ENCODE peak calls at places on chromosomes 12 and 14, in eight cellular contexts. E is CD4-positive, alpha-beta T cell; W is progenitor cell of endocrine pancreas; L is neural crest cell; K is astrocyte of the spinal cord; Z is fibroblast of lung; S is foreskin fibroblast; X is thyroid gland. H is an unnamed sample.

GRCh38 chr12:9509464-9510166 is 98.1 kb downstream of the KLRB1 start:
- DNase-seq in E (no peak), W (no peak), L (no peak), K (peak), Z (peak), S (no peak), X (no peak), H (no peak)

GRCh38 chr12:115710104-115710564 is 567.4 kb downstream of the MED13L start:
- DNase-seq in E (no peak), W (no peak), L (no peak), K (peak), Z (peak), S (peak), X (peak), H (no peak)

GRCh38 chr12:124556896-124557501 is 10.4 kb downstream of the NCOR2 start:
- DNase-seq in E (no peak), W (no peak), L (no peak), K (no peak), Z (peak), S (no peak), X (peak), H (no peak)

GRCh38 chr12:131402781-131403396 is 308.0 kb upstream of the SFSWAP start:
- DNase-seq in E (no peak), W (no peak), L (no peak), K (no peak), Z (no peak), S (no peak), X (no peak), H (no peak)

GRCh38 chr14:53692451-53693330 is 263.9 kb downstream of the BMP4 start:
- DNase-seq in E (no peak), W (no peak), L (no peak), K (no peak), Z (peak), S (no peak), X (no peak), H (no peak)

GRCh38 chr14:104972301-104973211 is 5.6 kb downstream of the AHNAK2 start:
- DNase-seq in E (no peak), W (no peak), L (no peak), K (peak), Z (peak), S (no peak), X (peak), H (peak)

GRCh38 chr12:42282301-42282700 is 43.6 kb downstream of the ZCRB1 start:
- DNase-seq in E (no peak), W (no peak), L (no peak), K (no peak), Z (no peak), S (no peak), X (no peak), H (no peak)

GRCh38 chr12:89261982-89262381 is 90.3 kb downstream of the DUSP6 start:
- DNase-seq in E (no peak), W (no peak), L (no peak), K (no peak), Z (peak), S (no peak), X (no peak), H (no peak)

GRCh38 chr14:102500190-102500661 is 9.3 kb downstream of the ANKRD9 start:
- DNase-seq in E (no peak), W (no peak), L (no peak), K (peak), Z (peak), S (peak), X (peak), H (peak)

GRCh38 chr14:104689620-104690265 is 325 bp downstream of the INF2 start:
- DNase-seq in E (no peak), W (no peak), L (no peak), K (no peak), Z (peak), S (no peak), X (no peak), H (no peak)

GRCh38 chr14:52048641-52049204 is 20.1 kb downstream of the NID2 start:
- DNase-seq in E (no peak), W (no peak), L (no peak), K (peak), Z (no peak), S (no peak), X (peak), H (no peak)

GRCh38 chr14:101757839-101758211 is 3.7 kb upstream of the PPP2R5C start:
- DNase-seq in E (no peak), W (no peak), L (no peak), K (no peak), Z (no peak), S (no peak), X (no peak), H (no peak)

GRCh38 chr12:68406134-68406576 is 74.0 kb upstream of the MDM1 start:
- DNase-seq in E (no peak), W (no peak), L (no peak), K (peak), Z (peak), S (peak), X (peak), H (peak)

GRCh38 chr12:122089080-122089479 is 10.5 kb downstream of the MLXIP start:
- DNase-seq in E (no peak), W (no peak), L (no peak), K (no peak), Z (no peak), S (no peak), X (no peak), H (no peak)

GRCh38 chr14:99590746-99591555 is 13.1 kb downstream of the CCDC85C start:
- DNase-seq in E (no peak), W (no peak), L (no peak), K (peak), Z (peak), S (no peak), X (no peak), H (no peak)

GRCh38 chr12:91461061-91461460 is 278.4 kb upstream of the DCN start:
- DNase-seq in E (no peak), W (no peak), L (no peak), K (no peak), Z (no peak), S (no peak), X (no peak), H (no peak)

GRCh38 chr12:43730283-43730682 is 28.3 kb downstream of the PUS7L start:
- DNase-seq in E (no peak), W (no peak), L (no peak), K (no peak), Z (no peak), S (no peak), X (no peak), H (no peak)

GRCh38 chr12:94336201-94336915 is 123.3 kb downstream of the CEP83 start:
- DNase-seq in E (no peak), W (no peak), L (no peak), K (no peak), Z (peak), S (peak), X (no peak), H (no peak)

GRCh38 chr14:20697273-20698017 is 8.9 kb downstream of the ANG start:
- DNase-seq in E (peak), W (peak), L (peak), K (peak), Z (peak), S (peak), X (peak), H (peak)

GRCh38 chr14:103775506-103775905 is 59.9 kb downstream of the ZFYVE21 start:
- DNase-seq in E (no peak), W (no peak), L (no peak), K (no peak), Z (no peak), S (no peak), X (peak), H (no peak)

GRCh38 chr14:70292716-70293115 is 66.8 kb downstream of the COX16 start:
- DNase-seq in E (no peak), W (no peak), L (no peak), K (no peak), Z (no peak), S (no peak), X (no peak), H (no peak)

GRCh38 chr14:98018626-98019025 is 1221.4 kb downstream of the VRK1 start:
- DNase-seq in E (no peak), W (no peak), L (no peak), K (no peak), Z (no peak), S (no peak), X (no peak), H (no peak)

GRCh38 chr12:88057994-88058718 is 29.0 kb upstream of the C12orf50 start:
- DNase-seq in E (no peak), W (no peak), L (no peak), K (no peak), Z (no peak), S (peak), X (no peak), H (no peak)

GRCh38 chr12:24561411-24561871 is 387.5 kb downstream of the BCAT1 start:
- DNase-seq in E (no peak), W (no peak), L (peak), K (peak), Z (peak), S (no peak), X (peak), H (no peak)

DNA sequence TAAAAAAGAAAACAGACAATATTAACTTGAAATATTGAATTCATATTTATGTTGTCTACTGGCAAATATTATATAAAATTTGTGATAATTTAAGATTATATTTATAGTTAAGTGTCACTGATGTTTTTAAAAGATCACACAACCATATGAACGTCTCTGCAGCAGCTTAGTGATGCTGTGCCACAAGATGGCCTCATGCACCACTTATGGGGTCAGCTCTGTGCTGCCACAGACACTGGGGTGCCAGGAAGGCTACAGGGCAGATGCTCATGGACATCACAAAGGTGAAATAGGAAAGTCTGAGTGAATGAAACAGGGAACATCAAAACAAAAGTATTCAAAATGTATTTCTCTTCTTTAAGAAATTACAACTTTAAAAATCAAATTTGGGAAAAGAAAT is 13.1 kb downstream of the ATXN3 start:
- DNase-seq in E (no peak), W (no peak), L (no peak), K (no peak), Z (no peak), S (peak), X (no peak), H (no peak)
- TF ChIP-seq CTCF in E (no peak), W (peak), L (no peak), K (peak), Z (peak), S (no peak), X (no peak), H (no peak)

GRCh38 chr14:55114720-55115119 is 14.3 kb upstream of the LGALS3 start:
- DNase-seq in E (no peak), W (no peak), L (no peak), K (no peak), Z (no peak), S (no peak), X (no peak), H (no peak)

GRCh38 chr14:55109846-55110245 is 19.2 kb upstream of the LGALS3 start:
- DNase-seq in E (no peak), W (no peak), L (no peak), K (no peak), Z (no peak), S (no peak), X (no peak), H (no peak)

GRCh38 chr14:55115433-55115832 is 13.6 kb upstream of the LGALS3 start:
- DNase-seq in E (no peak), W (no peak), L (no peak), K (no peak), Z (no peak), S (no peak), X (no peak), H (no peak)

GRCh38 chr14:55107766-55108554 is 21.1 kb upstream of the LGALS3 start:
- DNase-seq in E (peak), W (no peak), L (no peak), K (peak), Z (peak), S (peak), X (peak), H (peak)

GRCh38 chr14:55111122-55111705 is 17.8 kb upstream of the LGALS3 start:
- DNase-seq in E (no peak), W (no peak), L (no peak), K (no peak), Z (no peak), S (no peak), X (no peak), H (no peak)
- TF ChIP-seq CTCF in E (no peak), W (no peak), L (peak), K (no peak), Z (no peak), S (no peak), X (no peak), H (no peak)

GRCh38 chr12:53804429-53804828 is 52.6 kb upstream of the CISTR start:
- DNase-seq in E (no peak), W (no peak), L (no peak), K (no peak), Z (no peak), S (no peak), X (no peak), H (no peak)
- TF ChIP-seq CTCF in E (no peak), W (no peak), L (no peak), K (no peak), Z (peak), S (no peak), X (no peak), H (no peak)

GRCh38 chr12:55706840-55707671 is 648 bp downstream of the ITGA7 start:
- DNase-seq in E (no peak), W (no peak), L (no peak), K (no peak), Z (no peak), S (no peak), X (peak), H (peak)

GRCh38 chr12:55703976-55704761 is 3.5 kb downstream of the ITGA7 start:
- DNase-seq in E (no peak), W (no peak), L (no peak), K (no peak), Z (peak), S (no peak), X (no peak), H (no peak)

GRCh38 chr12:55704824-55705780 is 2.6 kb downstream of the ITGA7 start:
- DNase-seq in E (no peak), W (no peak), L (no peak), K (no peak), Z (no peak), S (no peak), X (no peak), H (no peak)

GRCh38 chr12:55707841-55708694 is at the start of gene ITGA7:
- DNase-seq in E (peak), W (peak), L (peak), K (no peak), Z (no peak), S (no peak), X (peak), H (no peak)

GRCh38 chr12:55705802-55706402 is 1.8 kb downstream of the ITGA7 start:
- DNase-seq in E (no peak), W (no peak), L (no peak), K (no peak), Z (no peak), S (no peak), X (no peak), H (no peak)
- TF ChIP-seq CTCF in E (no peak), W (peak), L (peak), K (peak), Z (peak), S (peak), X (no peak), H (peak)

GRCh38 chr12:61848893-61849292 is 411.3 kb upstream of the USP15 start:
- DNase-seq in E (no peak), W (no peak), L (no peak), K (no peak), Z (no peak), S (no peak), X (no peak), H (no peak)

GRCh38 chr12:61857968-61858367 is 402.2 kb upstream of the USP15 start:
- DNase-seq in E (no peak), W (no peak), L (no peak), K (no peak), Z (no peak), S (no peak), X (no peak), H (no peak)

GRCh38 chr12:61854902-61855301 is 405.3 kb upstream of the USP15 start:
- DNase-seq in E (no peak), W (no peak), L (no peak), K (peak), Z (no peak), S (no peak), X (no peak), H (no peak)

GRCh38 chr12:61853945-61854344 is 406.3 kb upstream of the USP15 start:
- DNase-seq in E (no peak), W (no peak), L (no peak), K (no peak), Z (no peak), S (no peak), X (no peak), H (no peak)
- TF ChIP-seq CTCF in E (no peak), W (no peak), L (no peak), K (no peak), Z (no peak), S (no peak), X (no peak), H (no peak)

GRCh38 chr12:113439606-113440030 is 17.4 kb downstream of the SDSL start:
- DNase-seq in E (no peak), W (peak), L (peak), K (peak), Z (peak), S (no peak), X (peak), H (no peak)
- TF ChIP-seq CTCF in E (no peak), W (peak), L (peak), K (peak), Z (peak), S (peak), X (peak), H (peak)

GRCh38 chr12:106137456-106138278 is 1.1 kb downstream of the NUAK1 start:
- DNase-seq in E (no peak), W (no peak), L (no peak), K (no peak), Z (no peak), S (no peak), X (peak), H (no peak)
- TF ChIP-seq CTCF in E (no peak), W (no peak), L (no peak), K (no peak), Z (no peak), S (no peak), X (no peak), H (no peak)

GRCh38 chr12:45743247-45743646 is 13.7 kb downstream of the ARID2 start:
- DNase-seq in E (no peak), W (no peak), L (no peak), K (no peak), Z (no peak), S (no peak), X (no peak), H (no peak)
- TF ChIP-seq CTCF in E (no peak), W (no peak), L (no peak), K (no peak), Z (no peak), S (no peak), X (no peak), H (no peak)